ENCODE peak calls at places on chromosomes 13 and 19, in four cellular contexts. One of them, this sample, is unnamed.

GRCh38 chr19:2449019-2449418 is 7.7 kb downstream of the LMNB2 start:
- DNase-seq in fibroblast of the aortic adventitia: no peak
- DNase-seq in fibroblast of lung: no peak
- DNase-seq in hepatic stellate cell: no peak
- DNase-seq in this sample: no peak

GRCh38 chr13:20174656-20175405 is 14.0 kb upstream of the GJA3 start:
- DNase-seq in fibroblast of the aortic adventitia: peak; percentile 91
- DNase-seq in fibroblast of lung: peak; percentile 99
- DNase-seq in hepatic stellate cell: peak; percentile 83
- DNase-seq in this sample: peak; percentile 91

GRCh38 chr13:45705145-45705695 is 3.1 kb downstream of the CBY2 start:
- DNase-seq in fibroblast of the aortic adventitia: no peak
- DNase-seq in fibroblast of lung: no peak
- DNase-seq in hepatic stellate cell: no peak
- DNase-seq in this sample: no peak

GRCh38 chr13:65965496-65965895 is 1264.6 kb downstream of the PCDH9 start:
- DNase-seq in fibroblast of the aortic adventitia: peak; percentile 37
- DNase-seq in fibroblast of lung: peak; percentile 33
- DNase-seq in hepatic stellate cell: no peak
- DNase-seq in this sample: peak; percentile 39

GRCh38 chr19:55459950-55460657 is 1.3 kb downstream of the ISOC2 start:
- DNase-seq in fibroblast of the aortic adventitia: peak; percentile 65
- DNase-seq in fibroblast of lung: peak; percentile 38
- DNase-seq in hepatic stellate cell: no peak
- DNase-seq in this sample: no peak

GRCh38 chr19:15368798-15369593 is 10.6 kb downstream of the AKAP8 start:
- DNase-seq in fibroblast of the aortic adventitia: no peak
- DNase-seq in fibroblast of lung: no peak
- DNase-seq in hepatic stellate cell: no peak
- DNase-seq in this sample: no peak

GRCh38 chr19:23554548-23554947 is 132.5 kb downstream of the ZNF675 start:
- DNase-seq in fibroblast of the aortic adventitia: no peak
- DNase-seq in fibroblast of lung: no peak
- DNase-seq in hepatic stellate cell: no peak
- DNase-seq in this sample: no peak

GRCh38 chr19:35347171-35347929 is at the start of gene FFAR1:
- DNase-seq in fibroblast of the aortic adventitia: no peak
- DNase-seq in fibroblast of lung: no peak
- DNase-seq in hepatic stellate cell: no peak
- DNase-seq in this sample: no peak

GRCh38 chr13:44158055-44158655 is 215.5 kb upstream of the SERP2 start:
- DNase-seq in fibroblast of the aortic adventitia: no peak
- DNase-seq in fibroblast of lung: no peak
- DNase-seq in hepatic stellate cell: no peak
- DNase-seq in this sample: no peak

GRCh38 chr19:13817018-13817614 is 21.9 kb downstream of the ZSWIM4 start:
- DNase-seq in fibroblast of the aortic adventitia: no peak
- DNase-seq in fibroblast of lung: no peak
- DNase-seq in hepatic stellate cell: no peak
- DNase-seq in this sample: no peak

GRCh38 chr13:44048326-44048725 is 168.6 kb downstream of the LACC1 start:
- DNase-seq in fibroblast of the aortic adventitia: peak; percentile 26
- DNase-seq in fibroblast of lung: peak; percentile 25
- DNase-seq in hepatic stellate cell: no peak
- DNase-seq in this sample: no peak

GRCh38 chr13:77810430-77810829 is 108.2 kb downstream of the EDNRB start:
- DNase-seq in fibroblast of the aortic adventitia: peak; percentile 65
- DNase-seq in fibroblast of lung: peak; percentile 51
- DNase-seq in hepatic stellate cell: no peak
- DNase-seq in this sample: no peak

GRCh38 chr13:111384441-111385181 is 64.2 kb downstream of the TEX29 start:
- DNase-seq in fibroblast of the aortic adventitia: no peak
- DNase-seq in fibroblast of lung: no peak
- DNase-seq in hepatic stellate cell: no peak
- DNase-seq in this sample: no peak

GRCh38 chr13:113736258-113736731 is 22.7 kb upstream of the TMEM255B start:
- DNase-seq in fibroblast of the aortic adventitia: no peak
- DNase-seq in fibroblast of lung: no peak
- DNase-seq in hepatic stellate cell: no peak
- DNase-seq in this sample: no peak

GRCh38 chr13:89361909-89362308 is 1690.7 kb downstream of the SLITRK5 start:
- DNase-seq in fibroblast of the aortic adventitia: peak; percentile 4
- DNase-seq in fibroblast of lung: peak; percentile 23
- DNase-seq in hepatic stellate cell: no peak
- DNase-seq in this sample: no peak

GRCh38 chr19:30999726-31000125 is 349.5 kb downstream of the TSHZ3 start:
- DNase-seq in fibroblast of the aortic adventitia: peak; percentile 28
- DNase-seq in fibroblast of lung: no peak
- DNase-seq in hepatic stellate cell: no peak
- DNase-seq in this sample: no peak

GRCh38 chr19:53136432-53136831 is 3.7 kb upstream of the ZNF415 start:
- DNase-seq in fibroblast of the aortic adventitia: no peak
- DNase-seq in fibroblast of lung: no peak
- DNase-seq in hepatic stellate cell: no peak
- DNase-seq in this sample: no peak

GRCh38 chr19:14096272-14096992 is 5.9 kb upstream of the SAMD1 start:
- DNase-seq in fibroblast of the aortic adventitia: no peak
- DNase-seq in fibroblast of lung: no peak
- DNase-seq in hepatic stellate cell: no peak
- DNase-seq in this sample: no peak

GRCh38 chr13:65036999-65037398 is 2193.1 kb downstream of the PCDH9 start:
- DNase-seq in fibroblast of the aortic adventitia: no peak
- DNase-seq in fibroblast of lung: no peak
- DNase-seq in hepatic stellate cell: no peak
- DNase-seq in this sample: no peak

GRCh38 chr13:24159362-24159761 is 1.2 kb upstream of the SPATA13 start:
- DNase-seq in fibroblast of the aortic adventitia: no peak
- DNase-seq in fibroblast of lung: no peak
- DNase-seq in hepatic stellate cell: no peak
- DNase-seq in this sample: no peak

GRCh38 chr19:30593358-30593757 is 221.2 kb downstream of the ZNF536 start:
- DNase-seq in fibroblast of the aortic adventitia: no peak
- DNase-seq in fibroblast of lung: no peak
- DNase-seq in hepatic stellate cell: no peak
- DNase-seq in this sample: no peak

GRCh38 chr13:47326061-47326460 is 429.2 kb upstream of the HTR2A start:
- DNase-seq in fibroblast of the aortic adventitia: peak; percentile 60
- DNase-seq in fibroblast of lung: peak; percentile 28
- DNase-seq in hepatic stellate cell: no peak
- DNase-seq in this sample: no peak

GRCh38 chr13:104773775-104774174 is 1707.6 kb upstream of the SLC10A2 start:
- DNase-seq in fibroblast of the aortic adventitia: peak; percentile 10
- DNase-seq in fibroblast of lung: peak; percentile 80
- DNase-seq in hepatic stellate cell: no peak
- DNase-seq in this sample: peak; percentile 20

GRCh38 chr19:30113182-30113581 is 171.1 kb downstream of the URI1 start:
- DNase-seq in fibroblast of the aortic adventitia: no peak
- DNase-seq in fibroblast of lung: no peak
- DNase-seq in hepatic stellate cell: no peak
- DNase-seq in this sample: no peak

GRCh38 chr13:67554296-67554695 is 324.2 kb upstream of the PCDH9 start:
- DNase-seq in fibroblast of the aortic adventitia: no peak
- DNase-seq in fibroblast of lung: peak; percentile 70
- DNase-seq in hepatic stellate cell: no peak
- DNase-seq in this sample: no peak

GRCh38 chr13:85362980-85363379 is 436.2 kb downstream of the SLITRK6 start:
- DNase-seq in fibroblast of the aortic adventitia: no peak
- DNase-seq in fibroblast of lung: no peak
- DNase-seq in hepatic stellate cell: no peak
- DNase-seq in this sample: no peak

GRCh38 chr19:51441410-51442390 is 16.6 kb downstream of the SIGLEC8 start:
- DNase-seq in fibroblast of the aortic adventitia: no peak
- DNase-seq in fibroblast of lung: no peak
- DNase-seq in hepatic stellate cell: no peak
- DNase-seq in this sample: no peak

GRCh38 chr19:45484273-45484945 is 12.4 kb downstream of the RTN2 start:
- DNase-seq in fibroblast of the aortic adventitia: no peak
- DNase-seq in fibroblast of lung: no peak
- DNase-seq in hepatic stellate cell: no peak
- DNase-seq in this sample: no peak

GRCh38 chr13:40152145-40152544 is 496.7 kb downstream of the COG6 start:
- DNase-seq in fibroblast of the aortic adventitia: peak; percentile 91
- DNase-seq in fibroblast of lung: peak; percentile 88
- DNase-seq in hepatic stellate cell: peak; percentile 31
- DNase-seq in this sample: peak; percentile 76

GRCh38 chr19:14345364-14345763 is 35.9 kb upstream of the ADGRE5 start:
- DNase-seq in fibroblast of the aortic adventitia: no peak
- DNase-seq in fibroblast of lung: no peak
- DNase-seq in hepatic stellate cell: no peak
- DNase-seq in this sample: no peak

GRCh38 chr19:56106397-56106849 is 14.7 kb downstream of the ZNF787 start:
- DNase-seq in fibroblast of the aortic adventitia: no peak
- DNase-seq in fibroblast of lung: no peak
- DNase-seq in hepatic stellate cell: no peak
- DNase-seq in this sample: no peak

GRCh38 chr19:13974073-13974472 is 21.8 kb downstream of the DCAF15 start:
- DNase-seq in fibroblast of the aortic adventitia: no peak
- DNase-seq in fibroblast of lung: no peak
- DNase-seq in hepatic stellate cell: no peak
- DNase-seq in this sample: no peak

GRCh38 chr19:51258165-51258564 is 7.3 kb downstream of the SIGLECL1 start:
- DNase-seq in fibroblast of the aortic adventitia: no peak
- DNase-seq in fibroblast of lung: no peak
- DNase-seq in hepatic stellate cell: no peak
- DNase-seq in this sample: no peak

GRCh38 chr13:90498096-90498495 is 849.4 kb upstream of the MIR17HG start:
- DNase-seq in fibroblast of the aortic adventitia: no peak
- DNase-seq in fibroblast of lung: no peak
- DNase-seq in hepatic stellate cell: no peak
- DNase-seq in this sample: no peak

GRCh38 chr19:3387645-3388589 is 21.5 kb downstream of the NFIC start:
- DNase-seq in fibroblast of the aortic adventitia: peak; percentile 58
- DNase-seq in fibroblast of lung: peak; percentile 85
- DNase-seq in hepatic stellate cell: no peak
- DNase-seq in this sample: no peak